ENCODE peak calls at places on chromosomes 3 and 15, in nine cellular contexts. T, Q, B, M, A, R, O, I and C are unnamed samples.

GRCh38 chr3:27714692-27715453 is 7.2 kb downstream of the EOMES start:
- DNase-seq in M (no peak), O (no peak), R (no peak), I (no peak), A (no peak), T (no peak), B (peak; percentile 18), Q (no peak), C (peak; percentile 80)

GRCh38 chr3:72725229-72725628 is 123.0 kb downstream of the SHQ1 start:
- DNase-seq in B (no peak), I (no peak), M (no peak), Q (no peak), T (no peak), A (no peak), R (no peak), O (no peak), C (no peak)

GRCh38 chr3:195182470-195182795 is 88.5 kb downstream of the XXYLT1 start:
- DNase-seq in T (no peak), Q (no peak), I (no peak), A (no peak), O (no peak), M (no peak), B (no peak), R (no peak), C (no peak)

GRCh38 chr3:57127849-57128566 is 37.1 kb downstream of the IL17RD start:
- DNase-seq in A (peak; percentile 74), T (no peak), I (no peak), O (no peak), Q (no peak), M (no peak), R (no peak), B (no peak), C (no peak)

GRCh38 chr3:13141991-13142412 is 68.8 kb upstream of the IQSEC1 start:
- DNase-seq in I (no peak), M (no peak), A (no peak), B (no peak), Q (no peak), T (no peak), R (no peak), O (peak; percentile 68), C (peak; percentile 92)

GRCh38 chr15:60691508-60692047 is 212.6 kb upstream of the ICE2 start:
- DNase-seq in A (no peak), Q (no peak), O (no peak), M (no peak), R (no peak), I (no peak), B (no peak), T (no peak), C (no peak)

GRCh38 chr3:15632212-15632580 is 30.7 kb downstream of the BTD start:
- DNase-seq in B (no peak), A (no peak), R (no peak), O (no peak), Q (no peak), I (no peak), T (no peak), M (no peak), C (no peak)

GRCh38 chr15:56736308-56736707 is 3.0 kb upstream of the ZNF280D start:
- DNase-seq in B (peak; percentile 31), I (peak; percentile 52), Q (no peak), T (no peak), A (no peak), R (no peak), M (no peak), O (no peak), C (no peak)

GRCh38 chr3:78764634-78765033 is 1003.2 kb downstream of the ROBO1 start:
- DNase-seq in M (no peak), I (no peak), O (no peak), A (no peak), R (no peak), T (no peak), Q (no peak), B (no peak), C (no peak)

GRCh38 chr3:78762121-78762520 is 1005.7 kb downstream of the ROBO1 start:
- DNase-seq in Q (no peak), O (no peak), T (no peak), A (no peak), B (no peak), I (no peak), M (no peak), R (no peak), C (no peak)

DNA sequence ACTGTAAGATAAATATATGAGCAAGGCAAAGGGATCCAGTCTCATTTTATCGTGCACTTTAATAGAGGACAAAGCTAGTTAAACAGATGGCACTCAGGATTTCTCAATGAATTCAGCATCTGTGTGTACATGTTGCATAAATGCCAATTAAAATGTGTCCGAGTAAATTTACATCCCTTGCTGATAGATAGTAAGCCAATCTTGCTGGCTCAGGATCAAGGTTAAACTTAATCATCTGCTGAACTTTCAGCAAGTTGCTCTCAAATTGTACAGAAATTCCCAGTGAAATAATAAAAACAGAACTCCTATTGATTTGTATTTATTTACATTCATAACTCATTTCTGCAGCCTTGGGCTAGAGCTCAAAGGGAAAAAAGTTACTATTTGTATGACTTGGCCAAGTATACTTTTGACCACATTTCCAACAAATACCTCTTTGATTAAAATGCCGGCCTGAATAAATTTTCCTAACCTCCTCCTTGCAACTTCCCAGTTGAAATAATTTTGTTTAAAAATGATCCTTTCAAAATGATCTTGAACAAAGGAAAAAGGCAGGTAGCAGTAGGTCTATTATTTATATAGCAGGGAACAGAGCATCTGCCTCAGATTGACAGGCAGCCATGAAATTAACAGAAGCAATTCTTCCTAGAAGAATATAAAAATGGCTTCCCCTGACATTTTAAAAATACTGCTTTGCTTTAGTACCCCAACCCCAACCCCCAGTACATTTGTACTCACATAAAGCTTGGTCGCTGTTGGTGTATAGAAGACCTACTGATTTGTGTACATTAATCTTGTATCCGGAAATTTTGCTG is 1001.9 kb downstream of the ROBO1 start:
- DNase-seq in R (no peak), B (no peak), M (no peak), O (no peak), A (no peak), Q (no peak), I (no peak), T (no peak), C (no peak)
- TF ChIP-seq REST in R (no peak), B (no peak), M (no peak), O (no peak), A (no peak), Q (no peak), I (no peak), T (no peak), C (no peak)

GRCh38 chr3:184335291-184335660 is 2.1 kb upstream of the FAM131A start:
- DNase-seq in M (no peak), Q (no peak), T (no peak), B (no peak), O (no peak), I (peak; percentile 38), A (peak; percentile 56), R (no peak), C (peak; percentile 54)

GRCh38 chr3:184333700-184334099 is 3.7 kb upstream of the FAM131A start:
- DNase-seq in T (no peak), R (no peak), B (no peak), A (no peak), O (no peak), I (no peak), Q (no peak), M (no peak), C (no peak)

GRCh38 chr3:184333190-184333589 is 4.2 kb upstream of the FAM131A start:
- DNase-seq in O (no peak), I (no peak), T (no peak), Q (no peak), M (no peak), A (no peak), R (no peak), B (no peak), C (no peak)

GRCh38 chr3:184335661-184336483 is 1.5 kb upstream of the FAM131A start:
- DNase-seq in Q (no peak), T (peak; percentile 61), B (peak; percentile 54), I (peak; percentile 82), O (peak; percentile 92), A (peak; percentile 93), M (no peak), R (no peak), C (peak; percentile 93)

DNA sequence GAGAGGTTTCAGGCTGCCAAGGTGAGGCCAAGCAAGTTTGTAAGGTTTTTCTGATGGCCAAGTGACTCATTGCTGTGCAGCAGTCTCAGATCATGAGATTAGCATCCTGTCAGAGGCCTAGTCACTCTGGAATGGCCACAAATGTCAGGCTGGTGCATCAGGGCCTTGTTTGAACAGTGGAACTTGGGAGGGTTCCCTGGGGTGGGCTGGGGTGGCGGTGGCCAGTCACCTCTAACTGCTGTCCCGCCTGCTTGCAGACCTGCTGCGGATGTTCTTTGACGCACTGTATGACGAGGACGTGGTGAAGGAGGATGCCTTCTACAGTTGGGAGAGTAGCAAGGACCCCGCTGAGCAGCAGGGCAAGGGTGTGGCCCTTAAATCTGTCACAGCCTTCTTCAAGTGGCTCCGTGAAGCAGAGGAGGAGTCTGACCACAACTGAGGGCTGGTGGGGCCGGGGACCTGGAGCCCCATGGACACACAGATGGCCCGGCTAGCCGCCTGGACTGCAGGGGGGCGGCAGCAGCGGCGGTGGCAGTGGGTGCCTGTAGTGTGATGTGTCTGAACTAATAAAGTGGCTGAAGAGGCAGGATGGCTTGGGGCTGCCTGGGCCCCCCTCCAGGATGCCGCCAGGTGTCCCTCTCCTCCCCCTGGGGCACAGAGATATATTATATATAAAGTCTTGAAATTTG is 2.8 kb upstream of the FAM131A start:
- DNase-seq in I (peak; percentile 48), M (no peak), O (peak; percentile 62), B (no peak), T (no peak), R (peak; percentile 87), A (no peak), Q (no peak), C (no peak)
- TF ChIP-seq REST in I (no peak), M (no peak), O (no peak), B (no peak), T (no peak), R (no peak), A (no peak), Q (no peak), C (no peak)

GRCh38 chr15:41115652-41116115 is 396 bp downstream of the INO80 start:
- DNase-seq in M (peak; percentile 78), Q (no peak), I (peak; percentile 71), B (peak; percentile 50), O (peak; percentile 83), T (peak; percentile 10), R (no peak), A (no peak), C (peak; percentile 82)
- TF ChIP-seq REST in M (no peak), Q (no peak), I (no peak), B (no peak), O (no peak), T (no peak), R (no peak), A (no peak), C (no peak)

GRCh38 chr3:35780800-35781199 is 141.5 kb downstream of the ARPP21 start:
- DNase-seq in M (no peak), B (no peak), Q (no peak), R (no peak), A (no peak), I (no peak), O (no peak), T (no peak), C (no peak)

GRCh38 chr3:35778201-35778600 is 138.9 kb downstream of the ARPP21 start:
- DNase-seq in A (no peak), Q (no peak), B (no peak), R (no peak), M (no peak), O (no peak), T (no peak), I (no peak), C (peak; percentile 23)

GRCh38 chr3:35777065-35777464 is 137.7 kb downstream of the ARPP21 start:
- DNase-seq in R (no peak), A (no peak), O (no peak), T (no peak), M (no peak), B (no peak), I (no peak), Q (no peak), C (no peak)

GRCh38 chr3:35776346-35776745 is 137.0 kb downstream of the ARPP21 start:
- DNase-seq in M (no peak), R (no peak), I (no peak), A (no peak), T (no peak), B (no peak), O (no peak), Q (no peak), C (no peak)

GRCh38 chr3:35777563-35777962 is 138.2 kb downstream of the ARPP21 start:
- DNase-seq in O (no peak), R (no peak), A (no peak), B (no peak), M (no peak), I (no peak), T (no peak), Q (no peak), C (no peak)
- TF ChIP-seq REST in O (no peak), R (no peak), A (no peak), B (no peak), M (no peak), I (no peak), T (no peak), Q (no peak), C (no peak)